ENCODE peak calls at places on chromosomes 7 and 10, in ten cellular contexts. C, S, G, R, H, I, M, Z, N and U are unnamed samples.

GRCh38 chr7:17580141-17580540 is 281.7 kb downstream of the AHR start:
- DNase-seq in C (no peak), S (peak), G (no peak), R (no peak), H (no peak), I (no peak), M (no peak), Z (no peak), N (no peak), U (no peak)

GRCh38 chr7:92750440-92750839 is 85.9 kb downstream of the CDK6 start:
- DNase-seq in C (no peak), S (no peak), G (no peak), R (no peak), H (no peak), I (no peak), M (no peak), Z (no peak), N (no peak), U (no peak)

GRCh38 chr10:55629792-55630490 is 731.1 kb downstream of the ZWINT start:
- DNase-seq in C (no peak), S (no peak), G (peak), R (peak), H (no peak), I (peak), M (no peak), Z (no peak), N (no peak), U (no peak)

GRCh38 chr10:104243567-104243966 is 11.1 kb upstream of the GSTO1 start:
- DNase-seq in C (no peak), S (no peak), G (no peak), R (no peak), H (no peak), I (no peak), M (no peak), Z (no peak), N (no peak), U (no peak)

GRCh38 chr10:132591166-132591971 is 53.8 kb downstream of the INPP5A start:
- DNase-seq in C (no peak), S (no peak), G (peak), R (no peak), H (no peak), I (no peak), M (no peak), Z (no peak), N (peak), U (no peak)

GRCh38 chr7:47226688-47227087 is 355.2 kb downstream of the TNS3 start:
- DNase-seq in C (no peak), S (no peak), G (no peak), R (no peak), H (no peak), I (no peak), M (no peak), Z (no peak), N (no peak), U (no peak)

GRCh38 chr10:76509501-76509900 is 1078.1 kb downstream of the LRMDA start:
- DNase-seq in C (no peak), S (no peak), G (no peak), R (no peak), H (no peak), I (no peak), M (no peak), Z (no peak), N (no peak), U (no peak)

GRCh38 chr7:44858161-44858560 is 10.3 kb upstream of the H2AZ2 start:
- DNase-seq in C (no peak), S (no peak), G (no peak), R (no peak), H (no peak), I (no peak), M (no peak), Z (no peak), N (no peak), U (no peak)

GRCh38 chr7:158707610-158708009 is 3.0 kb upstream of the NCAPG2 start:
- DNase-seq in C (no peak), S (no peak), G (no peak), R (no peak), H (no peak), I (no peak), M (no peak), Z (no peak), N (no peak), U (no peak)

GRCh38 chr10:119643306-119644214 is 7.6 kb upstream of the BAG3 start:
- DNase-seq in C (no peak), S (no peak), G (no peak), R (no peak), H (no peak), I (no peak), M (no peak), Z (no peak), N (no peak), U (no peak)

GRCh38 chr10:121240556-121240955 is 357.7 kb downstream of the FGFR2 start:
- DNase-seq in C (no peak), S (no peak), G (no peak), R (no peak), H (no peak), I (no peak), M (no peak), Z (no peak), N (no peak), U (no peak)

GRCh38 chr7:102044984-102045673 is 227.7 kb downstream of the CUX1 start:
- DNase-seq in C (no peak), S (peak), G (no peak), R (peak), H (peak), I (no peak), M (no peak), Z (no peak), N (no peak), U (no peak)

GRCh38 chr7:127473409-127473808 is 80.9 kb upstream of the ZNF800 start:
- DNase-seq in C (no peak), S (no peak), G (no peak), R (no peak), H (no peak), I (no peak), M (no peak), Z (no peak), N (no peak), U (no peak)

GRCh38 chr7:136036336-136036735 is 59.2 kb upstream of the MTPN start:
- DNase-seq in C (no peak), S (no peak), G (no peak), R (no peak), H (no peak), I (no peak), M (no peak), Z (no peak), N (no peak), U (no peak)